ENCODE peak calls at places on chromosomes 6 and 20, in six cellular contexts. One of them, this sample, is unnamed.

GRCh38 chr6:146985111-146985510 is 219.1 kb upstream of the STXBP5 start:
- DNase-seq in H9: no peak
- DNase-seq in H1: no peak
- DNase-seq in IMR-90: no peak
- DNase-seq in trophoblast cell: no peak
- DNase-seq in mesenchymal stem cell: peak; percentile 67
- DNase-seq in this sample: no peak

GRCh38 chr20:38290829-38291581 is 13.0 kb upstream of the BPI start:
- DNase-seq in H9: peak; percentile 90
- DNase-seq in H1: peak; percentile 74
- DNase-seq in IMR-90: peak; percentile 95
- DNase-seq in trophoblast cell: peak; percentile 62
- DNase-seq in mesenchymal stem cell: peak; percentile 92
- DNase-seq in this sample: no peak

GRCh38 chr6:31900917-31901414 is 920 bp downstream of the ZBTB12 start:
- DNase-seq in H9: peak; percentile 58
- DNase-seq in H1: peak; percentile 70
- DNase-seq in IMR-90: no peak
- DNase-seq in trophoblast cell: peak; percentile 69
- DNase-seq in mesenchymal stem cell: no peak
- DNase-seq in this sample: no peak

GRCh38 chr20:50187403-50188051 is 3.1 kb upstream of the CEBPB start:
- DNase-seq in H9: no peak
- DNase-seq in H1: no peak
- DNase-seq in IMR-90: peak; percentile 59
- DNase-seq in trophoblast cell: no peak
- DNase-seq in mesenchymal stem cell: peak; percentile 36
- DNase-seq in this sample: no peak

GRCh38 chr6:1705183-1705582 is 95.5 kb downstream of the FOXC1 start:
- DNase-seq in H9: no peak
- DNase-seq in H1: no peak
- DNase-seq in IMR-90: no peak
- DNase-seq in trophoblast cell: no peak
- DNase-seq in mesenchymal stem cell: no peak
- DNase-seq in this sample: no peak

GRCh38 chr6:98586163-98586562 is 248.2 kb upstream of the POU3F2 start:
- DNase-seq in H9: peak; percentile 38
- DNase-seq in H1: no peak
- DNase-seq in IMR-90: no peak
- DNase-seq in trophoblast cell: no peak
- DNase-seq in mesenchymal stem cell: no peak
- DNase-seq in this sample: no peak

GRCh38 chr20:57814529-57814928 is 104.7 kb upstream of the PMEPA1 start:
- DNase-seq in H9: no peak
- DNase-seq in H1: no peak
- DNase-seq in IMR-90: no peak
- DNase-seq in trophoblast cell: no peak
- DNase-seq in mesenchymal stem cell: no peak
- DNase-seq in this sample: no peak

GRCh38 chr6:170553686-170554085 is 483 bp upstream of the TBP start:
- DNase-seq in H9: no peak
- DNase-seq in H1: no peak
- DNase-seq in IMR-90: peak; percentile 37
- DNase-seq in trophoblast cell: peak; percentile 66
- DNase-seq in mesenchymal stem cell: peak; percentile 85
- DNase-seq in this sample: no peak

GRCh38 chr20:56259948-56260347 is 11.4 kb downstream of the MC3R start:
- DNase-seq in H9: no peak
- DNase-seq in H1: no peak
- DNase-seq in IMR-90: no peak
- DNase-seq in trophoblast cell: no peak
- DNase-seq in mesenchymal stem cell: no peak
- DNase-seq in this sample: no peak

GRCh38 chr20:61520761-61521460 is 268.9 kb downstream of the CDH4 start:
- DNase-seq in H9: no peak
- DNase-seq in H1: no peak
- DNase-seq in IMR-90: peak; percentile 89
- DNase-seq in trophoblast cell: no peak
- DNase-seq in mesenchymal stem cell: peak; percentile 89
- DNase-seq in this sample: no peak

GRCh38 chr20:38227578-38228360 is 32.8 kb downstream of the KIAA1755 start:
- DNase-seq in H9: no peak
- DNase-seq in H1: no peak
- DNase-seq in IMR-90: no peak
- DNase-seq in trophoblast cell: no peak
- DNase-seq in mesenchymal stem cell: no peak
- DNase-seq in this sample: no peak

GRCh38 chr20:54070187-54070987 is at the start of gene BCAS1:
- DNase-seq in H9: no peak
- DNase-seq in H1: peak; percentile 48
- DNase-seq in IMR-90: no peak
- DNase-seq in trophoblast cell: no peak
- DNase-seq in mesenchymal stem cell: no peak
- DNase-seq in this sample: no peak

GRCh38 chr6:166903027-166903426 is 53.3 kb downstream of the RNASET2 start:
- DNase-seq in H9: no peak
- DNase-seq in H1: no peak
- DNase-seq in IMR-90: no peak
- DNase-seq in trophoblast cell: peak; percentile 85
- DNase-seq in mesenchymal stem cell: no peak
- DNase-seq in this sample: no peak

GRCh38 chr6:150857062-150857905 is 8.2 kb upstream of the MTHFD1L start:
- DNase-seq in H9: no peak
- DNase-seq in H1: no peak
- DNase-seq in IMR-90: peak; percentile 100
- DNase-seq in trophoblast cell: peak; percentile 79
- DNase-seq in mesenchymal stem cell: peak; percentile 98
- DNase-seq in this sample: no peak

GRCh38 chr20:49693435-49694171 is 20.1 kb downstream of the B4GALT5 start:
- DNase-seq in H9: no peak
- DNase-seq in H1: no peak
- DNase-seq in IMR-90: no peak
- DNase-seq in trophoblast cell: peak; percentile 90
- DNase-seq in mesenchymal stem cell: no peak
- DNase-seq in this sample: no peak

GRCh38 chr6:16270178-16270794 is 31.9 kb downstream of the GMPR start:
- DNase-seq in H9: no peak
- DNase-seq in H1: no peak
- DNase-seq in IMR-90: no peak
- DNase-seq in trophoblast cell: peak; percentile 15
- DNase-seq in mesenchymal stem cell: no peak
- DNase-seq in this sample: no peak

GRCh38 chr20:40706977-40707582 is 18.0 kb upstream of the MAFB start:
- DNase-seq in H9: peak; percentile 84
- DNase-seq in H1: peak; percentile 59
- DNase-seq in IMR-90: no peak
- DNase-seq in trophoblast cell: no peak
- DNase-seq in mesenchymal stem cell: no peak
- DNase-seq in this sample: no peak

GRCh38 chr6:56765494-56765893 is 122.8 kb upstream of the DST start:
- DNase-seq in H9: no peak
- DNase-seq in H1: no peak
- DNase-seq in IMR-90: no peak
- DNase-seq in trophoblast cell: no peak
- DNase-seq in mesenchymal stem cell: no peak
- DNase-seq in this sample: no peak

GRCh38 chr6:112701201-112701600 is 354.1 kb downstream of the RFPL4B start:
- DNase-seq in H9: no peak
- DNase-seq in H1: no peak
- DNase-seq in IMR-90: peak; percentile 62
- DNase-seq in trophoblast cell: no peak
- DNase-seq in mesenchymal stem cell: peak; percentile 18
- DNase-seq in this sample: no peak

GRCh38 chr6:112163295-112164257 is 76.2 kb downstream of the FAM229B start:
- DNase-seq in H9: peak; percentile 82
- DNase-seq in H1: peak; percentile 94
- DNase-seq in IMR-90: peak; percentile 31
- DNase-seq in trophoblast cell: peak; percentile 82
- DNase-seq in mesenchymal stem cell: peak; percentile 71
- DNase-seq in this sample: peak; percentile 59

GRCh38 chr6:25053875-25054371 is 118.2 kb upstream of the RIPOR2 start:
- DNase-seq in H9: no peak
- DNase-seq in H1: no peak
- DNase-seq in IMR-90: peak; percentile 88
- DNase-seq in trophoblast cell: peak; percentile 39
- DNase-seq in mesenchymal stem cell: peak; percentile 89
- DNase-seq in this sample: no peak

GRCh38 chr6:50071921-50072320 is 22.2 kb upstream of the DEFB112 start:
- DNase-seq in H9: no peak
- DNase-seq in H1: no peak
- DNase-seq in IMR-90: no peak
- DNase-seq in trophoblast cell: no peak
- DNase-seq in mesenchymal stem cell: no peak
- DNase-seq in this sample: no peak

GRCh38 chr20:21111416-21111815 is 5.3 kb upstream of the LINC00237 start:
- DNase-seq in H9: no peak
- DNase-seq in H1: no peak
- DNase-seq in IMR-90: no peak
- DNase-seq in trophoblast cell: no peak
- DNase-seq in mesenchymal stem cell: no peak
- DNase-seq in this sample: no peak

GRCh38 chr20:25622450-25623224 is 1.2 kb downstream of the NANP start:
- DNase-seq in H9: no peak
- DNase-seq in H1: no peak
- DNase-seq in IMR-90: peak; percentile 7
- DNase-seq in trophoblast cell: peak; percentile 79
- DNase-seq in mesenchymal stem cell: no peak
- DNase-seq in this sample: no peak

GRCh38 chr20:25623736-25624499 is at the start of gene NANP:
- DNase-seq in H9: peak; percentile 94
- DNase-seq in H1: peak; percentile 92
- DNase-seq in IMR-90: peak; percentile 98
- DNase-seq in trophoblast cell: peak; percentile 100
- DNase-seq in mesenchymal stem cell: peak; percentile 99
- DNase-seq in this sample: peak; percentile 93

GRCh38 chr20:25622049-25622448 is 1.8 kb downstream of the NANP start:
- DNase-seq in H9: no peak
- DNase-seq in H1: no peak
- DNase-seq in IMR-90: peak; percentile 3
- DNase-seq in trophoblast cell: no peak
- DNase-seq in mesenchymal stem cell: no peak
- DNase-seq in this sample: no peak

GRCh38 chr20:25624500-25624939 is 706 bp upstream of the NANP start:
- DNase-seq in H9: no peak
- DNase-seq in H1: no peak
- DNase-seq in IMR-90: no peak
- DNase-seq in trophoblast cell: no peak
- DNase-seq in mesenchymal stem cell: no peak
- DNase-seq in this sample: no peak

DNA sequence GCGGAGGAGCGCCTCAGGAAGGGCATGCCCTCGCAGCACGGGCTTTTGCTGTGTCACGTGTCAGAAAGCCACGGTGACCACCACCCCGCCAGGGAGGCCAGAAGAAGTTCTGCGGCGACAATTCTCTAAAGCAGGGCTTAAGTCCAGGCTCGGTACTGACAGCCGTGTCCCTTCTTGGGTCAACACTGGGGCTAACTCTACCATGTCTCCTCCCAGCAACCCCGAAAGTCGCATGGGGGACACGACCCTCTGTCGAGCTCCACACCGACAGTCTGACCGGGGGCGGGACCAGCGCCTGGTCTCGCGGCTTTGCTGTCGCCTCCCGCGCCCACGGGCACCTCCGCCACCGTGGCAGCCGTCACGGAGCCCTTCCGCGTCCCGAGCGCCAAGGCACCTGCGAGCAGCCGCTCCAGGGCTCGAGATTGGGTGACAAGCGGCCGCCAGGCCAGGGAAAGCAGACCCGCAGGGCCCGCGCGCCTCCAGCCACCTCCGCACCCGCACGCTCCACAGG is 534 bp downstream of the NANP start:
- DNase-seq in H9: peak; percentile 32
- DNase-seq in H1: peak; percentile 66
- DNase-seq in IMR-90: peak; percentile 24
- DNase-seq in trophoblast cell: peak; percentile 36
- DNase-seq in mesenchymal stem cell: peak; percentile 68
- DNase-seq in this sample: no peak
- H3K23ac ChIP-seq in H9: no peak overlapping the region
- H3K23ac ChIP-seq in H1: no peak overlapping the region
- H3K23ac ChIP-seq in IMR-90: peak overlapping the region; percentile 98
- H3K23ac ChIP-seq in trophoblast cell: no peak overlapping the region
- H3K23ac ChIP-seq in mesenchymal stem cell: peak overlapping the region; percentile 7
- H3K23ac ChIP-seq in this sample: peak overlapping the region; percentile 99

DNA sequence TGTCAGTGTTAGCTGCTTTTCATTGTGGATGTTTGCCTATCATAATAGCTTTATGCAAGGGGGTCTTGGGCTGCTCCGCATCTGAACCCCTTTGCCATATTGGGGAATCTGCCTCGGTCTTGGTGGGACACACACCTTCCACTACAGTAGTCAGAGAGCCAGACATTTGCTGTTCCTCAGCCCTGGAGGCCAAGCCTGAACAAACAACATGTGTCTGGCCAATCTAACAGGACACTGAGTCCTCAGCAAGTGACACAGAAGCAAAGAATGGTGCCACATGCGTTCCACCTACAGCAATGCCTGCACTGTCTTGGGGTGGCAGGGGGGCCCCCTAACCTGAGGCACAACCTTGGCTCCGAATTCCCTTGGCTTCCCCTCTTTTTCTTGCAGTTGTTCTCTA is 243.9 kb downstream of the LY86 start:
- DNase-seq in H9: no peak
- DNase-seq in H1: no peak
- DNase-seq in IMR-90: no peak
- DNase-seq in trophoblast cell: no peak
- DNase-seq in mesenchymal stem cell: no peak
- DNase-seq in this sample: no peak
- H2AFZ ChIP-seq in H9: no peak overlapping the region
- H2AFZ ChIP-seq in H1: no peak overlapping the region
- H2AFZ ChIP-seq in IMR-90: no peak overlapping the region
- H2AFZ ChIP-seq in trophoblast cell: no peak overlapping the region
- H2AFZ ChIP-seq in mesenchymal stem cell: peak overlapping the region; percentile 18
- H2AFZ ChIP-seq in this sample: no peak overlapping the region

GRCh38 chr6:13395272-13396237 is 67.2 kb upstream of the TBC1D7 start:
- DNase-seq in H9: no peak
- DNase-seq in H1: no peak
- DNase-seq in IMR-90: peak; percentile 83
- DNase-seq in trophoblast cell: peak; percentile 30
- DNase-seq in mesenchymal stem cell: peak; percentile 77
- DNase-seq in this sample: no peak

GRCh38 chr6:13397359-13398080 is 69.2 kb upstream of the TBC1D7 start:
- DNase-seq in H9: no peak
- DNase-seq in H1: no peak
- DNase-seq in IMR-90: no peak
- DNase-seq in trophoblast cell: no peak
- DNase-seq in mesenchymal stem cell: no peak
- DNase-seq in this sample: no peak

GRCh38 chr6:13398421-13398994 is 70.2 kb upstream of the TBC1D7 start:
- DNase-seq in H9: peak; percentile 72
- DNase-seq in H1: no peak
- DNase-seq in IMR-90: no peak
- DNase-seq in trophoblast cell: no peak
- DNase-seq in mesenchymal stem cell: no peak
- DNase-seq in this sample: peak; percentile 23

GRCh38 chr6:13398081-13398406 is 69.7 kb upstream of the TBC1D7 start:
- DNase-seq in H9: no peak
- DNase-seq in H1: no peak
- DNase-seq in IMR-90: no peak
- DNase-seq in trophoblast cell: peak; percentile 67
- DNase-seq in mesenchymal stem cell: no peak
- DNase-seq in this sample: no peak

GRCh38 chr6:13396241-13396792 is 68.0 kb upstream of the TBC1D7 start:
- DNase-seq in H9: no peak
- DNase-seq in H1: no peak
- DNase-seq in IMR-90: no peak
- DNase-seq in trophoblast cell: no peak
- DNase-seq in mesenchymal stem cell: no peak
- DNase-seq in this sample: no peak
- H3K9ac ChIP-seq in H9: no peak overlapping the region
- H3K9ac ChIP-seq in H1: no peak overlapping the region
- H3K9ac ChIP-seq in IMR-90: no peak overlapping the region
- H3K9ac ChIP-seq in trophoblast cell: no peak overlapping the region
- H3K9ac ChIP-seq in mesenchymal stem cell: no peak overlapping the region
- H3K9ac ChIP-seq in this sample: no peak overlapping the region

GRCh38 chr20:14507711-14508110 is 170.3 kb upstream of the FLRT3 start:
- DNase-seq in H9: no peak
- DNase-seq in H1: no peak
- DNase-seq in IMR-90: no peak
- DNase-seq in trophoblast cell: no peak
- DNase-seq in mesenchymal stem cell: no peak
- DNase-seq in this sample: no peak
- H3K23ac ChIP-seq in H9: no peak overlapping the region
- H3K23ac ChIP-seq in H1: no peak overlapping the region
- H3K23ac ChIP-seq in IMR-90: no peak overlapping the region
- H3K23ac ChIP-seq in trophoblast cell: no peak overlapping the region
- H3K23ac ChIP-seq in mesenchymal stem cell: no peak overlapping the region
- H3K23ac ChIP-seq in this sample: no peak overlapping the region